ENCODE peak calls at places on chromosomes 4 and X, in six cellular contexts. One of them, this sample, is unnamed.

GRCh38 chr4:82201805-82202636 is 171.8 kb downstream of the HNRNPD start:
- DNase-seq in effector memory CD8-positive, alpha-beta T cell: peak
- DNase-seq in AG08395: no peak
- DNase-seq in endothelial cell: peak
- DNase-seq in NCI-H69: peak
- DNase-seq in activated naive CD4-positive, alpha-beta T cell: peak
- DNase-seq in this sample: peak

GRCh38 chrX:10326578-10326977 is 169.8 kb downstream of the CLCN4 start:
- DNase-seq in NCI-H69: peak
- DNase-seq in activated naive CD4-positive, alpha-beta T cell: no peak
- DNase-seq in AG08395: peak
- DNase-seq in endothelial cell: no peak
- DNase-seq in effector memory CD8-positive, alpha-beta T cell: no peak
- DNase-seq in this sample: no peak

GRCh38 chrX:85992811-85993229 is 54.5 kb downstream of the CHM start:
- DNase-seq in activated naive CD4-positive, alpha-beta T cell: no peak
- DNase-seq in effector memory CD8-positive, alpha-beta T cell: no peak
- DNase-seq in AG08395: peak
- DNase-seq in endothelial cell: no peak
- DNase-seq in NCI-H69: peak
- DNase-seq in this sample: no peak

GRCh38 chrX:24243692-24244091 is 70.2 kb downstream of the SUPT20HL2 start:
- DNase-seq in NCI-H69: no peak
- DNase-seq in endothelial cell: no peak
- DNase-seq in effector memory CD8-positive, alpha-beta T cell: no peak
- DNase-seq in activated naive CD4-positive, alpha-beta T cell: no peak
- DNase-seq in AG08395: peak
- DNase-seq in this sample: peak

GRCh38 chr4:189858445-189858844 is 82.2 kb upstream of the FRG1 start:
- DNase-seq in effector memory CD8-positive, alpha-beta T cell: no peak
- DNase-seq in activated naive CD4-positive, alpha-beta T cell: no peak
- DNase-seq in NCI-H69: no peak
- DNase-seq in AG08395: no peak
- DNase-seq in endothelial cell: no peak
- DNase-seq in this sample: peak

GRCh38 chrX:22987452-22987851 is 12.3 kb upstream of the DDX53 start:
- DNase-seq in endothelial cell: no peak
- DNase-seq in effector memory CD8-positive, alpha-beta T cell: no peak
- DNase-seq in activated naive CD4-positive, alpha-beta T cell: no peak
- DNase-seq in AG08395: no peak
- DNase-seq in NCI-H69: no peak
- DNase-seq in this sample: no peak

GRCh38 chr4:1767770-1768366 is 25.2 kb upstream of the FGFR3 start:
- DNase-seq in activated naive CD4-positive, alpha-beta T cell: no peak
- DNase-seq in endothelial cell: peak
- DNase-seq in AG08395: peak
- DNase-seq in effector memory CD8-positive, alpha-beta T cell: no peak
- DNase-seq in NCI-H69: peak
- DNase-seq in this sample: peak

GRCh38 chr4:65467280-65467679 is 203.0 kb downstream of the EPHA5 start:
- DNase-seq in activated naive CD4-positive, alpha-beta T cell: no peak
- DNase-seq in NCI-H69: no peak
- DNase-seq in AG08395: no peak
- DNase-seq in endothelial cell: no peak
- DNase-seq in effector memory CD8-positive, alpha-beta T cell: no peak
- DNase-seq in this sample: no peak

GRCh38 chr4:112523764-112524505 is 8.0 kb upstream of the NEUROG2 start:
- DNase-seq in effector memory CD8-positive, alpha-beta T cell: peak
- DNase-seq in activated naive CD4-positive, alpha-beta T cell: peak
- DNase-seq in AG08395: peak
- DNase-seq in NCI-H69: peak
- DNase-seq in endothelial cell: peak
- DNase-seq in this sample: peak

GRCh38 chr4:94253036-94253435 is 45.4 kb downstream of the SMARCAD1 start:
- DNase-seq in effector memory CD8-positive, alpha-beta T cell: no peak
- DNase-seq in endothelial cell: no peak
- DNase-seq in activated naive CD4-positive, alpha-beta T cell: no peak
- DNase-seq in AG08395: no peak
- DNase-seq in NCI-H69: no peak
- DNase-seq in this sample: peak

GRCh38 chr4:22670953-22671352 is 21.8 kb upstream of the GBA3 start:
- DNase-seq in activated naive CD4-positive, alpha-beta T cell: no peak
- DNase-seq in AG08395: no peak
- DNase-seq in endothelial cell: no peak
- DNase-seq in NCI-H69: no peak
- DNase-seq in effector memory CD8-positive, alpha-beta T cell: no peak
- DNase-seq in this sample: no peak

GRCh38 chr4:113445286-113445685 is 316.3 kb downstream of the CAMK2D start:
- DNase-seq in AG08395: peak
- DNase-seq in endothelial cell: no peak
- DNase-seq in effector memory CD8-positive, alpha-beta T cell: no peak
- DNase-seq in NCI-H69: peak
- DNase-seq in activated naive CD4-positive, alpha-beta T cell: no peak
- DNase-seq in this sample: peak

GRCh38 chrX:11665144-11666040 is at the start of gene ARHGAP6:
- DNase-seq in NCI-H69: peak
- DNase-seq in AG08395: peak
- DNase-seq in endothelial cell: peak
- DNase-seq in effector memory CD8-positive, alpha-beta T cell: no peak
- DNase-seq in activated naive CD4-positive, alpha-beta T cell: no peak
- DNase-seq in this sample: peak